ENCODE peak calls at places on chromosomes 12 and 14, in eight cellular contexts. One of them, this sample, is unnamed.

GRCh38 chr12:45560689-45561088 is 168.8 kb upstream of the ARID2 start:
- DNase-seq in A673: peak
- DNase-seq in aorta: no peak
- DNase-seq in stimulated activated CD4-positive, alpha-beta T cell treated with anti-CD3 and anti-CD28 coated beads, Interleukin-4, amount 100 ng/mL, for 4 hours: no peak
- DNase-seq in NCI-H1092 treated with DMSO at 0.1 percent for 48 hours: no peak
- DNase-seq in GM23338: no peak
- DNase-seq in mammary epithelial cell: no peak
- DNase-seq in stomach: no peak
- DNase-seq in this sample: no peak

GRCh38 chr14:103649001-103649400 is 20.0 kb downstream of the KLC1 start:
- DNase-seq in A673: no peak
- DNase-seq in aorta: no peak
- DNase-seq in stimulated activated CD4-positive, alpha-beta T cell treated with anti-CD3 and anti-CD28 coated beads, Interleukin-4, amount 100 ng/mL, for 4 hours: no peak
- DNase-seq in NCI-H1092 treated with DMSO at 0.1 percent for 48 hours: no peak
- DNase-seq in GM23338: no peak
- DNase-seq in mammary epithelial cell: no peak
- DNase-seq in stomach: no peak
- DNase-seq in this sample: no peak

GRCh38 chr14:90491221-90491867 is 94.5 kb downstream of the CALM1 start:
- DNase-seq in A673: peak
- DNase-seq in aorta: peak
- DNase-seq in stimulated activated CD4-positive, alpha-beta T cell treated with anti-CD3 and anti-CD28 coated beads, Interleukin-4, amount 100 ng/mL, for 4 hours: no peak
- DNase-seq in NCI-H1092 treated with DMSO at 0.1 percent for 48 hours: peak
- DNase-seq in GM23338: no peak
- DNase-seq in mammary epithelial cell: no peak
- DNase-seq in stomach: no peak
- DNase-seq in this sample: no peak

GRCh38 chr12:78880078-78880477 is 15.5 kb downstream of the SYT1 start:
- DNase-seq in A673: no peak
- DNase-seq in aorta: no peak
- DNase-seq in stimulated activated CD4-positive, alpha-beta T cell treated with anti-CD3 and anti-CD28 coated beads, Interleukin-4, amount 100 ng/mL, for 4 hours: no peak
- DNase-seq in NCI-H1092 treated with DMSO at 0.1 percent for 48 hours: no peak
- DNase-seq in GM23338: peak
- DNase-seq in mammary epithelial cell: no peak
- DNase-seq in stomach: no peak
- DNase-seq in this sample: no peak

GRCh38 chr12:14327717-14328116 is 37.8 kb upstream of the ATF7IP start:
- DNase-seq in A673: no peak
- DNase-seq in aorta: no peak
- DNase-seq in stimulated activated CD4-positive, alpha-beta T cell treated with anti-CD3 and anti-CD28 coated beads, Interleukin-4, amount 100 ng/mL, for 4 hours: no peak
- DNase-seq in NCI-H1092 treated with DMSO at 0.1 percent for 48 hours: no peak
- DNase-seq in GM23338: no peak
- DNase-seq in mammary epithelial cell: no peak
- DNase-seq in stomach: no peak
- DNase-seq in this sample: no peak

GRCh38 chr12:113203852-113204760 is 17.2 kb upstream of the TPCN1 start:
- DNase-seq in A673: no peak
- DNase-seq in aorta: no peak
- DNase-seq in stimulated activated CD4-positive, alpha-beta T cell treated with anti-CD3 and anti-CD28 coated beads, Interleukin-4, amount 100 ng/mL, for 4 hours: no peak
- DNase-seq in NCI-H1092 treated with DMSO at 0.1 percent for 48 hours: no peak
- DNase-seq in GM23338: no peak
- DNase-seq in mammary epithelial cell: no peak
- DNase-seq in stomach: no peak
- DNase-seq in this sample: no peak

GRCh38 chr14:102229739-102230092 is 75.2 kb downstream of the MOK start:
- DNase-seq in A673: no peak
- DNase-seq in aorta: no peak
- DNase-seq in stimulated activated CD4-positive, alpha-beta T cell treated with anti-CD3 and anti-CD28 coated beads, Interleukin-4, amount 100 ng/mL, for 4 hours: no peak
- DNase-seq in NCI-H1092 treated with DMSO at 0.1 percent for 48 hours: no peak
- DNase-seq in GM23338: no peak
- DNase-seq in mammary epithelial cell: no peak
- DNase-seq in stomach: no peak
- DNase-seq in this sample: no peak

GRCh38 chr12:83057436-83057835 is 370.7 kb downstream of the TMTC2 start:
- DNase-seq in A673: no peak
- DNase-seq in aorta: no peak
- DNase-seq in stimulated activated CD4-positive, alpha-beta T cell treated with anti-CD3 and anti-CD28 coated beads, Interleukin-4, amount 100 ng/mL, for 4 hours: no peak
- DNase-seq in NCI-H1092 treated with DMSO at 0.1 percent for 48 hours: no peak
- DNase-seq in GM23338: no peak
- DNase-seq in mammary epithelial cell: no peak
- DNase-seq in stomach: no peak
- DNase-seq in this sample: no peak

GRCh38 chr12:102964872-102965271 is 7.4 kb downstream of the ASCL1 start:
- DNase-seq in A673: no peak
- DNase-seq in aorta: no peak
- DNase-seq in stimulated activated CD4-positive, alpha-beta T cell treated with anti-CD3 and anti-CD28 coated beads, Interleukin-4, amount 100 ng/mL, for 4 hours: no peak
- DNase-seq in NCI-H1092 treated with DMSO at 0.1 percent for 48 hours: peak
- DNase-seq in GM23338: peak
- DNase-seq in mammary epithelial cell: no peak
- DNase-seq in stomach: peak
- DNase-seq in this sample: no peak

GRCh38 chr12:64675795-64676194 is 65.5 kb downstream of the RASSF3 start:
- DNase-seq in A673: peak
- DNase-seq in aorta: peak
- DNase-seq in stimulated activated CD4-positive, alpha-beta T cell treated with anti-CD3 and anti-CD28 coated beads, Interleukin-4, amount 100 ng/mL, for 4 hours: no peak
- DNase-seq in NCI-H1092 treated with DMSO at 0.1 percent for 48 hours: no peak
- DNase-seq in GM23338: no peak
- DNase-seq in mammary epithelial cell: peak
- DNase-seq in stomach: peak
- DNase-seq in this sample: no peak

GRCh38 chr12:61821381-61821780 is 438.8 kb upstream of the USP15 start:
- DNase-seq in A673: no peak
- DNase-seq in aorta: no peak
- DNase-seq in stimulated activated CD4-positive, alpha-beta T cell treated with anti-CD3 and anti-CD28 coated beads, Interleukin-4, amount 100 ng/mL, for 4 hours: no peak
- DNase-seq in NCI-H1092 treated with DMSO at 0.1 percent for 48 hours: no peak
- DNase-seq in GM23338: no peak
- DNase-seq in mammary epithelial cell: no peak
- DNase-seq in stomach: no peak
- DNase-seq in this sample: no peak

GRCh38 chr14:96146131-96146771 is 58.4 kb upstream of the BDKRB2 start:
- DNase-seq in A673: no peak
- DNase-seq in aorta: peak
- DNase-seq in stimulated activated CD4-positive, alpha-beta T cell treated with anti-CD3 and anti-CD28 coated beads, Interleukin-4, amount 100 ng/mL, for 4 hours: no peak
- DNase-seq in NCI-H1092 treated with DMSO at 0.1 percent for 48 hours: no peak
- DNase-seq in GM23338: no peak
- DNase-seq in mammary epithelial cell: peak
- DNase-seq in stomach: peak
- DNase-seq in this sample: no peak

GRCh38 chr12:81439344-81439743 is 319.8 kb downstream of the PPFIA2 start:
- DNase-seq in A673: no peak
- DNase-seq in aorta: no peak
- DNase-seq in stimulated activated CD4-positive, alpha-beta T cell treated with anti-CD3 and anti-CD28 coated beads, Interleukin-4, amount 100 ng/mL, for 4 hours: no peak
- DNase-seq in NCI-H1092 treated with DMSO at 0.1 percent for 48 hours: no peak
- DNase-seq in GM23338: no peak
- DNase-seq in mammary epithelial cell: no peak
- DNase-seq in stomach: no peak
- DNase-seq in this sample: no peak

GRCh38 chr12:52216807-52217206 is 16.2 kb upstream of the KRT7 start:
- DNase-seq in A673: no peak
- DNase-seq in aorta: no peak
- DNase-seq in stimulated activated CD4-positive, alpha-beta T cell treated with anti-CD3 and anti-CD28 coated beads, Interleukin-4, amount 100 ng/mL, for 4 hours: no peak
- DNase-seq in NCI-H1092 treated with DMSO at 0.1 percent for 48 hours: no peak
- DNase-seq in GM23338: no peak
- DNase-seq in mammary epithelial cell: no peak
- DNase-seq in stomach: peak
- DNase-seq in this sample: no peak

GRCh38 chr14:58332514-58332913 is 34.2 kb downstream of the ARID4A start:
- DNase-seq in A673: no peak
- DNase-seq in aorta: no peak
- DNase-seq in stimulated activated CD4-positive, alpha-beta T cell treated with anti-CD3 and anti-CD28 coated beads, Interleukin-4, amount 100 ng/mL, for 4 hours: no peak
- DNase-seq in NCI-H1092 treated with DMSO at 0.1 percent for 48 hours: peak
- DNase-seq in GM23338: no peak
- DNase-seq in mammary epithelial cell: no peak
- DNase-seq in stomach: no peak
- DNase-seq in this sample: no peak

GRCh38 chr12:106249411-106250135 is 1.8 kb upstream of the CKAP4 start:
- DNase-seq in A673: no peak
- DNase-seq in aorta: no peak
- DNase-seq in stimulated activated CD4-positive, alpha-beta T cell treated with anti-CD3 and anti-CD28 coated beads, Interleukin-4, amount 100 ng/mL, for 4 hours: no peak
- DNase-seq in NCI-H1092 treated with DMSO at 0.1 percent for 48 hours: no peak
- DNase-seq in GM23338: no peak
- DNase-seq in mammary epithelial cell: no peak
- DNase-seq in stomach: no peak
- DNase-seq in this sample: no peak

GRCh38 chr12:3490848-3491382 is at the start of gene PRMT8:
- DNase-seq in A673: no peak
- DNase-seq in aorta: no peak
- DNase-seq in stimulated activated CD4-positive, alpha-beta T cell treated with anti-CD3 and anti-CD28 coated beads, Interleukin-4, amount 100 ng/mL, for 4 hours: no peak
- DNase-seq in NCI-H1092 treated with DMSO at 0.1 percent for 48 hours: peak
- DNase-seq in GM23338: peak
- DNase-seq in mammary epithelial cell: peak
- DNase-seq in stomach: no peak
- DNase-seq in this sample: no peak

GRCh38 chr14:102481791-102482238 is 27.8 kb downstream of the ANKRD9 start:
- DNase-seq in A673: no peak
- DNase-seq in aorta: peak
- DNase-seq in stimulated activated CD4-positive, alpha-beta T cell treated with anti-CD3 and anti-CD28 coated beads, Interleukin-4, amount 100 ng/mL, for 4 hours: no peak
- DNase-seq in NCI-H1092 treated with DMSO at 0.1 percent for 48 hours: no peak
- DNase-seq in GM23338: no peak
- DNase-seq in mammary epithelial cell: peak
- DNase-seq in stomach: no peak
- DNase-seq in this sample: no peak

GRCh38 chr12:48977290-48978281 is 536 bp upstream of the WNT1 start:
- DNase-seq in A673: peak
- DNase-seq in aorta: peak
- DNase-seq in stimulated activated CD4-positive, alpha-beta T cell treated with anti-CD3 and anti-CD28 coated beads, Interleukin-4, amount 100 ng/mL, for 4 hours: peak
- DNase-seq in NCI-H1092 treated with DMSO at 0.1 percent for 48 hours: no peak
- DNase-seq in GM23338: peak
- DNase-seq in mammary epithelial cell: peak
- DNase-seq in stomach: peak
- DNase-seq in this sample: peak

GRCh38 chr14:38174721-38175120 is 33.0 kb upstream of the SSTR1 start:
- DNase-seq in A673: no peak
- DNase-seq in aorta: no peak
- DNase-seq in stimulated activated CD4-positive, alpha-beta T cell treated with anti-CD3 and anti-CD28 coated beads, Interleukin-4, amount 100 ng/mL, for 4 hours: no peak
- DNase-seq in NCI-H1092 treated with DMSO at 0.1 percent for 48 hours: no peak
- DNase-seq in GM23338: no peak
- DNase-seq in mammary epithelial cell: no peak
- DNase-seq in stomach: no peak
- DNase-seq in this sample: no peak

GRCh38 chr14:79670811-79671210 is 540.5 kb downstream of the DIO2 start:
- DNase-seq in A673: no peak
- DNase-seq in aorta: no peak
- DNase-seq in stimulated activated CD4-positive, alpha-beta T cell treated with anti-CD3 and anti-CD28 coated beads, Interleukin-4, amount 100 ng/mL, for 4 hours: no peak
- DNase-seq in NCI-H1092 treated with DMSO at 0.1 percent for 48 hours: no peak
- DNase-seq in GM23338: no peak
- DNase-seq in mammary epithelial cell: no peak
- DNase-seq in stomach: no peak
- DNase-seq in this sample: no peak

GRCh38 chr12:87290505-87290904 is 738.7 kb downstream of the C12orf50 start:
- DNase-seq in A673: no peak
- DNase-seq in aorta: no peak
- DNase-seq in stimulated activated CD4-positive, alpha-beta T cell treated with anti-CD3 and anti-CD28 coated beads, Interleukin-4, amount 100 ng/mL, for 4 hours: no peak
- DNase-seq in NCI-H1092 treated with DMSO at 0.1 percent for 48 hours: no peak
- DNase-seq in GM23338: no peak
- DNase-seq in mammary epithelial cell: no peak
- DNase-seq in stomach: no peak
- DNase-seq in this sample: no peak

GRCh38 chr12:104219361-104219892 is 3.8 kb downstream of the TXNRD1 start:
- DNase-seq in A673: peak
- DNase-seq in aorta: no peak
- DNase-seq in stimulated activated CD4-positive, alpha-beta T cell treated with anti-CD3 and anti-CD28 coated beads, Interleukin-4, amount 100 ng/mL, for 4 hours: no peak
- DNase-seq in NCI-H1092 treated with DMSO at 0.1 percent for 48 hours: no peak
- DNase-seq in GM23338: no peak
- DNase-seq in mammary epithelial cell: peak
- DNase-seq in stomach: no peak
- DNase-seq in this sample: no peak

GRCh38 chr14:102957222-102957621 is 34.8 kb downstream of the AMN start:
- DNase-seq in A673: no peak
- DNase-seq in aorta: peak
- DNase-seq in stimulated activated CD4-positive, alpha-beta T cell treated with anti-CD3 and anti-CD28 coated beads, Interleukin-4, amount 100 ng/mL, for 4 hours: no peak
- DNase-seq in NCI-H1092 treated with DMSO at 0.1 percent for 48 hours: no peak
- DNase-seq in GM23338: no peak
- DNase-seq in mammary epithelial cell: no peak
- DNase-seq in stomach: no peak
- DNase-seq in this sample: no peak

GRCh38 chr14:39956372-39956771 is 524.1 kb upstream of the FBXO33 start:
- DNase-seq in A673: peak
- DNase-seq in aorta: no peak
- DNase-seq in stimulated activated CD4-positive, alpha-beta T cell treated with anti-CD3 and anti-CD28 coated beads, Interleukin-4, amount 100 ng/mL, for 4 hours: no peak
- DNase-seq in NCI-H1092 treated with DMSO at 0.1 percent for 48 hours: peak
- DNase-seq in GM23338: peak
- DNase-seq in mammary epithelial cell: no peak
- DNase-seq in stomach: no peak
- DNase-seq in this sample: no peak

GRCh38 chr14:99280041-99280731 is 8.2 kb upstream of the BCL11B start:
- DNase-seq in A673: no peak
- DNase-seq in aorta: no peak
- DNase-seq in stimulated activated CD4-positive, alpha-beta T cell treated with anti-CD3 and anti-CD28 coated beads, Interleukin-4, amount 100 ng/mL, for 4 hours: no peak
- DNase-seq in NCI-H1092 treated with DMSO at 0.1 percent for 48 hours: no peak
- DNase-seq in GM23338: no peak
- DNase-seq in mammary epithelial cell: no peak
- DNase-seq in stomach: no peak
- DNase-seq in this sample: no peak

GRCh38 chr14:75069811-75070145 is 337 bp downstream of the ZC2HC1C start:
- DNase-seq in A673: no peak
- DNase-seq in aorta: no peak
- DNase-seq in stimulated activated CD4-positive, alpha-beta T cell treated with anti-CD3 and anti-CD28 coated beads, Interleukin-4, amount 100 ng/mL, for 4 hours: no peak
- DNase-seq in NCI-H1092 treated with DMSO at 0.1 percent for 48 hours: peak
- DNase-seq in GM23338: peak
- DNase-seq in mammary epithelial cell: no peak
- DNase-seq in stomach: no peak
- DNase-seq in this sample: no peak

GRCh38 chr12:47378907-47379306 is 299.1 kb upstream of the AMIGO2 start:
- DNase-seq in A673: no peak
- DNase-seq in aorta: no peak
- DNase-seq in stimulated activated CD4-positive, alpha-beta T cell treated with anti-CD3 and anti-CD28 coated beads, Interleukin-4, amount 100 ng/mL, for 4 hours: no peak
- DNase-seq in NCI-H1092 treated with DMSO at 0.1 percent for 48 hours: no peak
- DNase-seq in GM23338: no peak
- DNase-seq in mammary epithelial cell: no peak
- DNase-seq in stomach: no peak
- DNase-seq in this sample: no peak

GRCh38 chr12:65465766-65466547 is 187.5 kb downstream of the MSRB3 start:
- DNase-seq in A673: no peak
- DNase-seq in aorta: no peak
- DNase-seq in stimulated activated CD4-positive, alpha-beta T cell treated with anti-CD3 and anti-CD28 coated beads, Interleukin-4, amount 100 ng/mL, for 4 hours: no peak
- DNase-seq in NCI-H1092 treated with DMSO at 0.1 percent for 48 hours: no peak
- DNase-seq in GM23338: no peak
- DNase-seq in mammary epithelial cell: no peak
- DNase-seq in stomach: no peak
- DNase-seq in this sample: no peak

This sample was measured in activated T-cell treated with anti-CD3 and anti-CD28 coated beads for 1 hour.